ENCODE peak calls at places on chromosome 12, in eight cellular contexts. One of them, this sample, is unnamed.

GRCh38 chr12:129776977-129777667 is 126.7 kb downstream of the TMEM132D start:
- DNase-seq in lower lobe of right lung: no peak
- DNase-seq in sigmoid colon: no peak
- DNase-seq in upper lobe of right lung: no peak
- DNase-seq in astrocyte of the cerebellum: no peak
- DNase-seq in neuronal stem cell: no peak
- DNase-seq in epithelial cell of esophagus: no peak
- DNase-seq in choroid plexus epithelial cell: no peak
- DNase-seq in this sample: no peak

GRCh38 chr12:52608161-52608560 is 6.9 kb upstream of the KRT72 start:
- DNase-seq in sigmoid colon: no peak
- DNase-seq in upper lobe of right lung: peak
- DNase-seq in lower lobe of right lung: no peak
- DNase-seq in neuronal stem cell: no peak
- DNase-seq in choroid plexus epithelial cell: no peak
- DNase-seq in astrocyte of the cerebellum: no peak
- DNase-seq in epithelial cell of esophagus: no peak
- DNase-seq in this sample: no peak

GRCh38 chr12:25824729-25825128 is 133.8 kb upstream of the RASSF8 start:
- DNase-seq in choroid plexus epithelial cell: no peak
- DNase-seq in astrocyte of the cerebellum: no peak
- DNase-seq in upper lobe of right lung: no peak
- DNase-seq in neuronal stem cell: no peak
- DNase-seq in lower lobe of right lung: no peak
- DNase-seq in epithelial cell of esophagus: no peak
- DNase-seq in sigmoid colon: no peak
- DNase-seq in this sample: no peak

GRCh38 chr12:2326470-2326869 is 273.7 kb downstream of the CACNA1C start:
- DNase-seq in upper lobe of right lung: no peak
- DNase-seq in neuronal stem cell: no peak
- DNase-seq in choroid plexus epithelial cell: no peak
- DNase-seq in astrocyte of the cerebellum: no peak
- DNase-seq in sigmoid colon: no peak
- DNase-seq in lower lobe of right lung: no peak
- DNase-seq in epithelial cell of esophagus: no peak
- DNase-seq in this sample: no peak

GRCh38 chr12:84874125-84874824 is 38.3 kb downstream of the SLC6A15 start:
- DNase-seq in neuronal stem cell: peak
- DNase-seq in upper lobe of right lung: no peak
- DNase-seq in choroid plexus epithelial cell: peak
- DNase-seq in lower lobe of right lung: no peak
- DNase-seq in astrocyte of the cerebellum: peak
- DNase-seq in sigmoid colon: no peak
- DNase-seq in epithelial cell of esophagus: peak
- DNase-seq in this sample: peak

GRCh38 chr12:86134571-86134970 is 121.6 kb downstream of the MGAT4C start:
- DNase-seq in epithelial cell of esophagus: peak
- DNase-seq in choroid plexus epithelial cell: peak
- DNase-seq in neuronal stem cell: no peak
- DNase-seq in upper lobe of right lung: no peak
- DNase-seq in astrocyte of the cerebellum: no peak
- DNase-seq in lower lobe of right lung: no peak
- DNase-seq in sigmoid colon: no peak
- DNase-seq in this sample: no peak

GRCh38 chr12:67068204-67068731 is 200.9 kb upstream of the CAND1 start:
- DNase-seq in upper lobe of right lung: no peak
- DNase-seq in lower lobe of right lung: no peak
- DNase-seq in epithelial cell of esophagus: peak
- DNase-seq in astrocyte of the cerebellum: no peak
- DNase-seq in choroid plexus epithelial cell: no peak
- DNase-seq in neuronal stem cell: peak
- DNase-seq in sigmoid colon: no peak
- DNase-seq in this sample: no peak

GRCh38 chr12:72295101-72295500 is 22.9 kb downstream of the TRHDE start:
- DNase-seq in sigmoid colon: no peak
- DNase-seq in astrocyte of the cerebellum: no peak
- DNase-seq in lower lobe of right lung: no peak
- DNase-seq in neuronal stem cell: no peak
- DNase-seq in epithelial cell of esophagus: no peak
- DNase-seq in choroid plexus epithelial cell: no peak
- DNase-seq in upper lobe of right lung: peak
- DNase-seq in this sample: no peak

GRCh38 chr12:23533699-23534098 is 415.8 kb downstream of the SOX5 start:
- DNase-seq in epithelial cell of esophagus: no peak
- DNase-seq in sigmoid colon: no peak
- DNase-seq in neuronal stem cell: no peak
- DNase-seq in upper lobe of right lung: no peak
- DNase-seq in choroid plexus epithelial cell: no peak
- DNase-seq in astrocyte of the cerebellum: no peak
- DNase-seq in lower lobe of right lung: no peak
- DNase-seq in this sample: no peak

GRCh38 chr12:52120951-52121847 is 41.7 kb downstream of the SMIM41 start:
- DNase-seq in upper lobe of right lung: no peak
- DNase-seq in lower lobe of right lung: no peak
- DNase-seq in astrocyte of the cerebellum: no peak
- DNase-seq in choroid plexus epithelial cell: no peak
- DNase-seq in neuronal stem cell: no peak
- DNase-seq in epithelial cell of esophagus: no peak
- DNase-seq in sigmoid colon: no peak
- DNase-seq in this sample: no peak

GRCh38 chr12:102728506-102729242 is 188.4 kb downstream of the PAH start:
- DNase-seq in upper lobe of right lung: no peak
- DNase-seq in lower lobe of right lung: no peak
- DNase-seq in epithelial cell of esophagus: no peak
- DNase-seq in sigmoid colon: no peak
- DNase-seq in astrocyte of the cerebellum: no peak
- DNase-seq in choroid plexus epithelial cell: no peak
- DNase-seq in neuronal stem cell: no peak
- DNase-seq in this sample: no peak

GRCh38 chr12:6869049-6870021 is 2.0 kb downstream of the TPI1 start:
- DNase-seq in upper lobe of right lung: peak
- DNase-seq in lower lobe of right lung: peak
- DNase-seq in astrocyte of the cerebellum: peak
- DNase-seq in neuronal stem cell: peak
- DNase-seq in epithelial cell of esophagus: peak
- DNase-seq in choroid plexus epithelial cell: peak
- DNase-seq in sigmoid colon: peak
- DNase-seq in this sample: no peak

GRCh38 chr12:562634-563033 is 100.6 kb downstream of the NINJ2 start:
- DNase-seq in sigmoid colon: no peak
- DNase-seq in choroid plexus epithelial cell: no peak
- DNase-seq in neuronal stem cell: no peak
- DNase-seq in upper lobe of right lung: no peak
- DNase-seq in lower lobe of right lung: no peak
- DNase-seq in epithelial cell of esophagus: no peak
- DNase-seq in astrocyte of the cerebellum: no peak
- DNase-seq in this sample: no peak

GRCh38 chr12:121578230-121579189 is 2.3 kb downstream of the KDM2B start:
- DNase-seq in astrocyte of the cerebellum: no peak
- DNase-seq in sigmoid colon: peak
- DNase-seq in upper lobe of right lung: no peak
- DNase-seq in choroid plexus epithelial cell: peak
- DNase-seq in epithelial cell of esophagus: no peak
- DNase-seq in neuronal stem cell: peak
- DNase-seq in lower lobe of right lung: peak
- DNase-seq in this sample: no peak

DNA sequence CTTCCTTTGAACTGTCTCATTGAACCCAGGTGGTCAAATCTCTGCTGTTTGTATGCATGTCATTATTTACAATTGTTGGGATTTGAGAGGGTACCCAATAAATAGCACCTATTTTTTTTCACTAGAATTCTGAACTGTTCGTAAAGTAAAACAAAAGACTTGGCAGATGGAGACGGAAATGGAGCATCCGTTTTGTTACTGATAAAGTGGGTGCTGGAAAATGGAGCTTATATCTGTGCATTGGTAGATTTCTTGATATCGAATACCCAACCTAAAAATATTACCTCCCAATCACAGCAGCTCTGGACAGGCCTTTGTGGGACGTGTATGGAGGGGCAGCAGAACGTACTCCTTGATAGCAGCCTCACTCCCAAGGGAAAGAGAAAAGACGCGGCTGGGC is 224.4 kb downstream of the C12orf75 start:
- DNase-seq in lower lobe of right lung: no peak
- DNase-seq in neuronal stem cell: no peak
- DNase-seq in choroid plexus epithelial cell: no peak
- DNase-seq in epithelial cell of esophagus: no peak
- DNase-seq in upper lobe of right lung: no peak
- DNase-seq in sigmoid colon: no peak
- DNase-seq in astrocyte of the cerebellum: no peak
- DNase-seq in this sample: no peak
- H3K4me3 ChIP-seq in lower lobe of right lung: no peak
- H3K4me3 ChIP-seq in neuronal stem cell: no peak
- H3K4me3 ChIP-seq in choroid plexus epithelial cell: no peak
- H3K4me3 ChIP-seq in epithelial cell of esophagus: no peak
- H3K4me3 ChIP-seq in upper lobe of right lung: no peak
- H3K4me3 ChIP-seq in sigmoid colon: no peak
- H3K4me3 ChIP-seq in astrocyte of the cerebellum: no peak
- H3K4me3 ChIP-seq in this sample: no peak

GRCh38 chr12:103958621-103959020 is 7.1 kb upstream of the TDG start:
- DNase-seq in astrocyte of the cerebellum: no peak
- DNase-seq in sigmoid colon: no peak
- DNase-seq in epithelial cell of esophagus: no peak
- DNase-seq in choroid plexus epithelial cell: no peak
- DNase-seq in upper lobe of right lung: no peak
- DNase-seq in neuronal stem cell: no peak
- DNase-seq in lower lobe of right lung: no peak
- DNase-seq in this sample: no peak

GRCh38 chr12:103956515-103957027 is 9.1 kb upstream of the TDG start:
- DNase-seq in lower lobe of right lung: no peak
- DNase-seq in neuronal stem cell: no peak
- DNase-seq in choroid plexus epithelial cell: no peak
- DNase-seq in astrocyte of the cerebellum: no peak
- DNase-seq in epithelial cell of esophagus: no peak
- DNase-seq in sigmoid colon: no peak
- DNase-seq in upper lobe of right lung: no peak
- DNase-seq in this sample: no peak

GRCh38 chr12:103955811-103956514 is 9.7 kb upstream of the TDG start:
- DNase-seq in sigmoid colon: no peak
- DNase-seq in choroid plexus epithelial cell: peak
- DNase-seq in lower lobe of right lung: no peak
- DNase-seq in upper lobe of right lung: no peak
- DNase-seq in astrocyte of the cerebellum: no peak
- DNase-seq in neuronal stem cell: no peak
- DNase-seq in epithelial cell of esophagus: peak
- DNase-seq in this sample: no peak

GRCh38 chr12:103960567-103961227 is 5.0 kb upstream of the TDG start:
- DNase-seq in lower lobe of right lung: no peak
- DNase-seq in epithelial cell of esophagus: no peak
- DNase-seq in sigmoid colon: no peak
- DNase-seq in astrocyte of the cerebellum: no peak
- DNase-seq in neuronal stem cell: no peak
- DNase-seq in upper lobe of right lung: no peak
- DNase-seq in choroid plexus epithelial cell: no peak
- DNase-seq in this sample: no peak

DNA sequence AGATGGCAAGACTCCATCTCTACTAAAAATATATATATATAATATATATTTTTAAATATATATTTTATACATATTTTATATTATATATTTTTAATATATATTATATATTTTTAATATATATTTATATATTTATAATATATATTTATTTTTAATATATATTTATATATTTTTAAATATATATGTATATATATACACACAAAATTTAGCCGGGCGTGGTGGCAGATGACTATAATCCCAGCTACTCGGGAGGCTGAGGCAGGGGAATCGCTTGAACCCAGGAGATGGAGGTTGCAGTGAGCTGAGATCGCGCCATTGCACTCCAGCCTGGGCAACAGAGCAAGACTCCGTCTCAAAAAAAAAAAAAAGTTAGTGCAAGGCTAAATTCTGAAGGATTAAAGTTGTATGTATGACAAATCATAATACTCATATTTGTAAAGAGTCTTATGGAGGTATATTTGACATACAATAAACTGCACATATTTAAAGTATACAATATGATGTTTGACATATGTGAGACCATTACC is 7.7 kb upstream of the TDG start:
- DNase-seq in sigmoid colon: no peak
- DNase-seq in epithelial cell of esophagus: no peak
- DNase-seq in lower lobe of right lung: no peak
- DNase-seq in neuronal stem cell: no peak
- DNase-seq in astrocyte of the cerebellum: no peak
- DNase-seq in choroid plexus epithelial cell: no peak
- DNase-seq in upper lobe of right lung: no peak
- DNase-seq in this sample: no peak
- H3K4me3 ChIP-seq in sigmoid colon: peak
- H3K4me3 ChIP-seq in epithelial cell of esophagus: no peak
- H3K4me3 ChIP-seq in lower lobe of right lung: peak
- H3K4me3 ChIP-seq in neuronal stem cell: no peak
- H3K4me3 ChIP-seq in astrocyte of the cerebellum: no peak
- H3K4me3 ChIP-seq in choroid plexus epithelial cell: peak
- H3K4me3 ChIP-seq in upper lobe of right lung: peak
- H3K4me3 ChIP-seq in this sample: peak

GRCh38 chr12:131250028-131250950 is 296.6 kb downstream of the ADGRD1 start:
- DNase-seq in astrocyte of the cerebellum: no peak
- DNase-seq in epithelial cell of esophagus: no peak
- DNase-seq in neuronal stem cell: no peak
- DNase-seq in lower lobe of right lung: peak
- DNase-seq in choroid plexus epithelial cell: no peak
- DNase-seq in sigmoid colon: peak
- DNase-seq in upper lobe of right lung: no peak
- DNase-seq in this sample: no peak
- H3K4me3 ChIP-seq in astrocyte of the cerebellum: no peak
- H3K4me3 ChIP-seq in epithelial cell of esophagus: no peak
- H3K4me3 ChIP-seq in neuronal stem cell: peak
- H3K4me3 ChIP-seq in lower lobe of right lung: no peak
- H3K4me3 ChIP-seq in choroid plexus epithelial cell: no peak
- H3K4me3 ChIP-seq in sigmoid colon: no peak
- H3K4me3 ChIP-seq in upper lobe of right lung: no peak
- H3K4me3 ChIP-seq in this sample: no peak

DNA sequence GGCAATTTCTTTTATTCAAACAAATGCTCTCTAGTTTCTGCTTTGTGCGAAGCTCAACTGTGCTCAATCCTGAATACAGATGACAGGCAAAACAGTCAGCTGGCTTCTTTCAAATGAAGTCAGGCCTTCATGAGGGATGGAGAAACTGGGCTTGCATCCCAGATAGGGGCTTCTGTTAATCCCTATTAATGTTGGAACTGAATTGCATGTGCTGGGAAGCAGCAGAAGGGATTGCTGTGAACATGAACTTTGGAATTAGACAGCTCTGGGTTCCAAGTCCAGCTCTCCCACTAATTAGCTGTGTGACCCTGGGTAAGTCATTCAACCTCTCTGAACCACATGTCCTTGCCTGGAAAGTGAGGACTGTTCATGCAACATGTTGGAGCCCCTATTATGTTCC is 21.1 kb upstream of the CORO1C start:
- DNase-seq in lower lobe of right lung: no peak
- DNase-seq in neuronal stem cell: no peak
- DNase-seq in epithelial cell of esophagus: no peak
- DNase-seq in sigmoid colon: peak
- DNase-seq in choroid plexus epithelial cell: no peak
- DNase-seq in astrocyte of the cerebellum: no peak
- DNase-seq in upper lobe of right lung: no peak
- DNase-seq in this sample: no peak
- H3K4me3 ChIP-seq in lower lobe of right lung: no peak
- H3K4me3 ChIP-seq in neuronal stem cell: no peak
- H3K4me3 ChIP-seq in epithelial cell of esophagus: no peak
- H3K4me3 ChIP-seq in sigmoid colon: no peak
- H3K4me3 ChIP-seq in choroid plexus epithelial cell: no peak
- H3K4me3 ChIP-seq in astrocyte of the cerebellum: no peak
- H3K4me3 ChIP-seq in upper lobe of right lung: no peak
- H3K4me3 ChIP-seq in this sample: no peak

This sample was measured in skeletal muscle cell.